ENCODE peak calls at places on chromosomes 13 and 19, in eight cellular contexts. X is transverse colon, U is upper lobe of left lung, D is stomach, Y is H1, C is A549, W is ovary, K is esophagus muscularis mucosa. E is an unnamed sample.

GRCh38 chr19:49546825-49547565 is 19.2 kb downstream of the RCN3 start:
- DNase-seq in U (no peak), Y (peak; percentile 47), C (peak; percentile 91), D (peak; percentile 74), K (peak; percentile 94), W (peak; percentile 65), X (peak; percentile 81), E (peak; percentile 52)

GRCh38 chr19:6536138-6536671 is 5.4 kb downstream of the TNFSF9 start:
- DNase-seq in U (no peak), D (peak; percentile 50), C (peak; percentile 70), Y (no peak), K (no peak), X (peak; percentile 74), W (no peak), E (no peak)

GRCh38 chr19:42057856-42058255 is 12.2 kb downstream of the GRIK5 start:
- DNase-seq in C (no peak), K (no peak), D (no peak), W (no peak), X (no peak), Y (no peak), U (no peak), E (no peak)

GRCh38 chr13:29845440-29846056 is 4.9 kb downstream of the UBL3 start:
- DNase-seq in K (no peak), U (no peak), D (no peak), W (no peak), X (no peak), Y (no peak), C (no peak), E (no peak)

GRCh38 chr19:17332677-17333581 is 1.7 kb downstream of the ANO8 start:
- DNase-seq in W (no peak), X (no peak), K (no peak), U (peak; percentile 82), D (no peak), C (peak; percentile 41), Y (peak; percentile 62), E (no peak)

GRCh38 chr13:35474551-35474950 is 1.9 kb downstream of the MAB21L1 start:
- DNase-seq in X (no peak), C (no peak), D (no peak), W (no peak), U (no peak), Y (no peak), K (no peak), E (no peak)

GRCh38 chr19:15155296-15155695 is 45.5 kb downstream of the NOTCH3 start:
- DNase-seq in U (no peak), Y (no peak), K (no peak), C (no peak), W (no peak), X (no peak), D (no peak), E (no peak)

GRCh38 chr13:44557986-44558385 is 18.1 kb downstream of the TSC22D1 start:
- DNase-seq in Y (no peak), X (no peak), W (no peak), K (no peak), C (no peak), D (no peak), U (no peak), E (no peak)

GRCh38 chr19:5424192-5424973 is 30.8 kb upstream of the ZNRF4 start:
- DNase-seq in U (no peak), W (no peak), Y (no peak), D (no peak), X (no peak), K (no peak), C (no peak), E (no peak)

GRCh38 chr13:97977376-97977705 is 23.9 kb downstream of the IPO5 start:
- DNase-seq in W (no peak), D (no peak), K (no peak), X (no peak), C (no peak), Y (no peak), U (no peak), E (no peak)

GRCh38 chr19:31639306-31639705 is 290.1 kb upstream of the TSHZ3 start:
- DNase-seq in C (no peak), Y (no peak), K (no peak), X (no peak), W (no peak), D (no peak), U (no peak), E (no peak)

GRCh38 chr13:23608704-23609413 is 38.6 kb downstream of the TNFRSF19 start:
- DNase-seq in C (no peak), D (no peak), K (no peak), X (peak; percentile 18), Y (no peak), U (no peak), W (peak; percentile 35), E (no peak)

GRCh38 chr13:92592757-92593156 is 633.9 kb upstream of the GPC6 start:
- DNase-seq in C (no peak), Y (no peak), X (no peak), U (no peak), W (no peak), D (no peak), K (no peak), E (no peak)
- TF ChIP-seq EP300 in C (no peak), Y (no peak), X (no peak), U (no peak), W (no peak), D (no peak), K (no peak), E (no peak)

DNA sequence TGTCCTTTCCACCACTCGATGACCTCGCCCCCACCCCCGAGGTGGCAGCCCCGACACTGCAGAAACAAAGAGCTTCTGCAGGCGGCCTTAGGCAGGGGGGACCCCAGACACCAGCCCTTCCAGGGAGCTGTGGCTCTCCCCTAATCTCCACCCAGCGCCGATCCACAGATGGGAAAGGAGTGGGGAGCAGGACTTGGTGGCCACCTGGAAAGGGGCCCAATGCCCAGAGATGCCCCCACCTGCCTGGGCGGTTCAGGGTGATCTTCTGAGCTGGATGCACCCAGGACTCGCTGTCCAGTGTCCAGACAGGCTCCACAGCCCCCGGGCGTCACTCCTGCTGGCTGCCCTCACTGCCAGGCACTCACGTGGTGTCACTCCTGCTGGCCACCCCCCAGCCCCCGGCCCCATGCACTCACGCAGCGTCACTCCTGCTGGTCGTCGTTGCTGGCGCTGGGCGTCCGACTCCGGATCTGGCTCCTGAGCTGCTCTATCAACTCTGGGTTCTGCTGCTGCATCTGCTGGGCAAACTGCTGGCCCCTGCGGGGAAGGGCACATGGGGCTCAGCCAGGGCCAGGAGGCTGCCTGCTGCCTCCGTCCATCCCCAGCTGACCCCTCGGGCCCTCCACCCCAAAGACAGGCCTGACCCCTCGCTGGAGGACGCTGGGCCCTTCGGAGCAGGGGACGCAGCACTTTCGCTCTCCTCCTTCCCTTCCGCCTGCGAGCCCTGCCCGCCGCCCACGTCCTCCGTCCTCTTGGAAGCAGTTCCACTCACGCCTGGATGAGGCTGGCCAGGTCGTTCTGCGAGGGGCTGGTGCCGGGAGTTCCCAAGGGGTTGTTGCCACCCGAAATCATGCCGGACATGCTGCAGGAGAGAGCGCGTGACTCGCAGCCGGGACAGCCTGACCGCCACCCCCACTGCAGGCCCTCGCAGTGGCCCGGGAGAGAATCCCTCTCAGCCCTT is 17.4 kb upstream of the SLC39A3 start:
- DNase-seq in C (no peak), U (peak; percentile 81), X (no peak), K (no peak), Y (no peak), D (no peak), W (no peak), E (no peak)
- TF ChIP-seq POLR2A in C (no peak), U (no peak), X (no peak), K (no peak), Y (no peak), D (no peak), W (no peak), E (no peak)

GRCh38 chr13:110337287-110337686 is 30.2 kb downstream of the COL4A2 start:
- DNase-seq in D (no peak), K (no peak), X (no peak), Y (no peak), W (no peak), U (no peak), C (no peak), E (no peak)
- TF ChIP-seq EP300 in D (no peak), K (no peak), X (no peak), Y (no peak), W (no peak), U (no peak), C (no peak), E (no peak)

DNA sequence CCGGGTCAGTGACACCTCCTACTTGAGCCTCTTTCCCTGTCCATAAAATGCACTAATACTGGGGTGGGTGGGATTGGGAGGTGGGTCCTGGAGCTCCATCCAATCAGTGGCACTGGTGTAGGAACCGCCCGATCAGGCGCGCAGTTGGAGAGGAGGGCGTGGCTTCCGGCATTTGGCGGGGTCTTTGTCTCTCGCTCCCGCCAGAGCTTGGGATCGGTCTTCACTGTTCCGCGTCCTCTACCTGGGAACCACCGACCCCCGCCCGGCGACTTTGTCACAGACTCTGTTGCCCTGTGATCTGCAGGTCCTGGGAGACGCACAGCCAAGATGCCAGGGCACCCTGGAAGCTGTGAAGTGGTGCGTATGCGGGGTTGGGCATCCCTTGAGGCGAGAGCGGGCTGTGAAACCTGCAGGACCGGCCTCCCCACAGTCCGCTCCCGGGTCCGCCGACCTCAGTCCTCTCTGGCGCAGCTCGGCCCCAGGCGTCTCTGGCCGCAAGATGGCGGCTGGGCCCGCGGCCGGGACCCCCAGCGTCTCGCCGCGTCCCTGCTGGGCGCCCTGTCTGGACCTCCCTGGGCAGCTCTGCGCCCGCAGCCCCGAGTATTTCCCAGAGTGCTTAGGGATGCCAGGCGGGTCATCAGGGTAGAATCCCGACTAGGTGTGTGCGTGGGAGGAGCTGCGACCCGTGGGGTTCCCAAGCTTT is 41.6 kb upstream of the ZNF730 start:
- DNase-seq in D (no peak), K (no peak), Y (peak; percentile 92), C (no peak), U (peak; percentile 84), W (peak; percentile 81), X (peak; percentile 19), E (no peak)
- TF ChIP-seq POLR2A in D (no peak), K (no peak), Y (peak; percentile 99), C (no peak), U (no peak), W (no peak), X (no peak), E (no peak)

DNA sequence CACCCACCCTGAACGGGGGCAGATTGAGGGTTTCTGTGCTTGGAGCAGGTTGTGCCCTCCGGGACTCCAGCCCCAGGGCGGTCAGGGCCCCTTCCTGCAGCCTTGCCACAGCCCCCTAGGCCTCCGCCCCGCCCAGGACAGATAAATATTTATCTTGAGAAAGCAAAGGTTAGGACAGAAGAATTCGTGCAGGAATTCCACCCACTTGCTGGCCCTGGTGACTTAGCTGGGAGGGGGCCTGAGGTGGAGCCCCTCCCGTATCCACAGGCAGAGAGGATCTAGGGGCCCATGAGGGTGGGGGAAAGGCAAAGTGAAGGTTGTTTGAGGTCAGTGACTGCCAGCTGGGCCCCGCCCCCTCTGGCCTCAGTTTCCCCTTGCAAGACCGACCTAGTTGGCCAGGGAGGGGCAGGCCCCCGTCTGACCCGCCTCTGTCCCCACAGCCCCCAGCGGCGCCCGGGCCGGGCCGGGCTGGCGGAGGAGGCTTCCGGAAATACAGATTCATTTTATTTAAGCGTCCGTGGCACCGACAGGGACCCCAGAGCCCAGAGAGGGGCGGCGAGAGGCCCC is 5.2 kb downstream of the MIDN start:
- DNase-seq in W (no peak), C (no peak), U (peak; percentile 88), D (no peak), Y (no peak), K (peak; percentile 95), X (peak; percentile 74), E (no peak)
- TF ChIP-seq EP300 in W (no peak), C (no peak), U (peak; percentile 64), D (no peak), Y (no peak), K (no peak), X (no peak), E (no peak)

E was measured in tibial nerve.